ENCODE peak calls at places on chromosomes 12 and 14, in nine cellular contexts. R, F, L, Z, M, U, G, E and S are unnamed samples.
A peak's percentile ranks its signal among the peaks of the same experiment; 100 is the strongest.

GRCh38 chr12:22014783-22015144 is 31.3 kb upstream of the CMAS start:
- DNase-seq in R (no peak), F (no peak), L (peak; percentile 10), Z (no peak), M (no peak), U (no peak), G (no peak), E (no peak), S (peak; percentile 9)

GRCh38 chr12:132397152-132397933 is 68.0 kb upstream of the GALNT9 start:
- DNase-seq in R (no peak), F (no peak), L (no peak), Z (no peak), M (no peak), U (no peak), G (peak; percentile 37), E (no peak), S (no peak)

GRCh38 chr14:67853207-67853606 is 33.6 kb downstream of the RAD51B start:
- DNase-seq in R (no peak), F (no peak), L (no peak), Z (no peak), M (no peak), U (no peak), G (no peak), E (no peak), S (no peak)

GRCh38 chr14:99565383-99565782 is 38.6 kb downstream of the CCDC85C start:
- DNase-seq in R (no peak), F (no peak), L (no peak), Z (no peak), M (no peak), U (no peak), G (no peak), E (no peak), S (no peak)

GRCh38 chr12:19168634-19169033 is 39.1 kb downstream of the PLEKHA5 start:
- DNase-seq in R (no peak), F (no peak), L (no peak), Z (no peak), M (no peak), U (no peak), G (no peak), E (no peak), S (no peak)

GRCh38 chr14:23863836-23864235 is 89.7 kb upstream of the DHRS4 start:
- DNase-seq in R (no peak), F (no peak), L (no peak), Z (no peak), M (no peak), U (no peak), G (no peak), E (no peak), S (no peak)

GRCh38 chr14:34302654-34303053 is 159.4 kb downstream of the SPTSSA start:
- DNase-seq in R (no peak), F (no peak), L (peak; percentile 17), Z (no peak), M (no peak), U (no peak), G (no peak), E (no peak), S (no peak)

GRCh38 chr12:76346798-76347420 is 1.3 kb downstream of the BBS10 start:
- DNase-seq in R (no peak), F (no peak), L (peak; percentile 85), Z (no peak), M (peak; percentile 55), U (no peak), G (no peak), E (no peak), S (peak; percentile 84)

GRCh38 chr12:70774055-70774454 is 136.8 kb upstream of the PTPRB start:
- DNase-seq in R (no peak), F (no peak), L (peak; percentile 2), Z (no peak), M (no peak), U (no peak), G (no peak), E (no peak), S (peak; percentile 74)

GRCh38 chr12:43241971-43242370 is 310.0 kb downstream of the ADAMTS20 start:
- DNase-seq in R (no peak), F (no peak), L (peak; percentile 34), Z (no peak), M (no peak), U (no peak), G (no peak), E (no peak), S (peak; percentile 10)

GRCh38 chr12:130141901-130142683 is 20.2 kb upstream of the FZD10 start:
- DNase-seq in R (no peak), F (no peak), L (no peak), Z (no peak), M (no peak), U (no peak), G (no peak), E (no peak), S (no peak)

GRCh38 chr14:85336817-85337216 is 193.1 kb upstream of the FLRT2 start:
- DNase-seq in R (no peak), F (no peak), L (no peak), Z (no peak), M (no peak), U (no peak), G (no peak), E (no peak), S (no peak)

GRCh38 chr14:25833341-25834121 is 764.3 kb downstream of the NOVA1 start:
- DNase-seq in R (no peak), F (no peak), L (peak; percentile 42), Z (no peak), M (peak; percentile 73), U (no peak), G (peak; percentile 81), E (no peak), S (no peak)
- TF ChIP-seq CTCF in R (no peak), F (no peak), L (no peak), Z (peak; percentile 33), M (peak; percentile 22), U (no peak), G (peak; percentile 45), E (no peak), S (no peak)

GRCh38 chr14:93084402-93084801 is 31.3 kb downstream of the ITPK1 start:
- DNase-seq in R (no peak), F (no peak), L (no peak), Z (no peak), M (no peak), U (no peak), G (no peak), E (no peak), S (no peak)
- H3K4me3 ChIP-seq in R (no peak overlapping the region), F (no peak overlapping the region), L (no peak overlapping the region), Z (no peak overlapping the region), M (no peak overlapping the region), U (no peak overlapping the region), G (no peak overlapping the region), E (no peak overlapping the region), S (no peak overlapping the region)

GRCh38 chr12:40212566-40212965 is 12.2 kb upstream of the LRRK2 start:
- DNase-seq in R (no peak), F (no peak), L (no peak), Z (no peak), M (no peak), U (no peak), G (no peak), E (no peak), S (no peak)

GRCh38 chr12:40211185-40211584 is 13.6 kb upstream of the LRRK2 start:
- DNase-seq in R (no peak), F (no peak), L (no peak), Z (no peak), M (no peak), U (no peak), G (no peak), E (no peak), S (no peak)

GRCh38 chr12:40209886-40210285 is 14.9 kb upstream of the LRRK2 start:
- DNase-seq in R (no peak), F (no peak), L (no peak), Z (no peak), M (no peak), U (no peak), G (no peak), E (no peak), S (no peak)

GRCh38 chr12:40207551-40207950 is 17.2 kb upstream of the LRRK2 start:
- DNase-seq in R (no peak), F (no peak), L (no peak), Z (no peak), M (no peak), U (no peak), G (no peak), E (no peak), S (no peak)

GRCh38 chr12:40208707-40209106 is 16.1 kb upstream of the LRRK2 start:
- DNase-seq in R (no peak), F (no peak), L (no peak), Z (no peak), M (no peak), U (no peak), G (no peak), E (no peak), S (no peak)
- TF ChIP-seq CTCF in R (no peak), F (no peak), L (no peak), Z (no peak), M (no peak), U (no peak), G (no peak), E (no peak), S (no peak)

DNA sequence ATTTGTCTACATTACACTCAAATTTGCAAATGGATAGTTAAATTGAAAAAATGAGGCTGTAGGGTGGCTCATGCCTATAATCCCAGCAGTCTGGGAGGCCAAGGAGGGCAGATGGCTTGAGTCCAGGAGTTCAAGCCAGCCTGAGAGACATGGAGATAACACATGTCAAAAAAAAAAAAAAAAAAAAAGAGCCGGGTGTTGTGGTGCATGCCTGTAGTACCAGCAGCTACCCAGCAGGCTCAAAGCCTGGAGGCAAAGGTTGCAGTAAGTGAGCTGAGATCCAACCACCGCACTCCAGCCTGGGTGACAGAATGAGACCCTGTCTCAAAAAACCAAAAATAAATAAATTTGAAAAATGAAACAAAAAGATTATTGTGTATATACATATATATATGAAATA is 119.9 kb upstream of the MGAT4C start:
- DNase-seq in R (no peak), F (no peak), L (no peak), Z (no peak), M (peak; percentile 24), U (no peak), G (no peak), E (peak; percentile 17), S (no peak)
- H3K4me3 ChIP-seq in R (no peak overlapping the region), F (no peak overlapping the region), L (no peak overlapping the region), Z (no peak overlapping the region), M (no peak overlapping the region), U (no peak overlapping the region), G (no peak overlapping the region), E (no peak overlapping the region), S (no peak overlapping the region)